ENCODE peak calls at places on chromosomes 12 and 14, in four cellular contexts. One of them, this sample, is unnamed.

GRCh38 chr14:103198429-103199140 is 75.3 kb downstream of the TNFAIP2 start:
- DNase-seq in K562: no peak
- DNase-seq in IMR-90: peak; percentile 74
- DNase-seq in tibial nerve: no peak
- DNase-seq in this sample: no peak

GRCh38 chr14:64812412-64812811 is 67.3 kb downstream of the SPTB start:
- DNase-seq in K562: no peak
- DNase-seq in IMR-90: no peak
- DNase-seq in tibial nerve: no peak
- DNase-seq in this sample: no peak

GRCh38 chr12:55933158-55933798 is 2.3 kb downstream of the DGKA start:
- DNase-seq in K562: no peak
- DNase-seq in IMR-90: no peak
- DNase-seq in tibial nerve: no peak
- DNase-seq in this sample: no peak

GRCh38 chr12:13093850-13094225 is 9.6 kb downstream of the GSG1 start:
- DNase-seq in K562: no peak
- DNase-seq in IMR-90: no peak
- DNase-seq in tibial nerve: no peak
- DNase-seq in this sample: no peak

GRCh38 chr12:91852646-91853045 is 293.0 kb downstream of the BTG1 start:
- DNase-seq in K562: no peak
- DNase-seq in IMR-90: no peak
- DNase-seq in tibial nerve: no peak
- DNase-seq in this sample: no peak

GRCh38 chr14:89384636-89385035 is 32.4 kb downstream of the FOXN3 start:
- DNase-seq in K562: no peak
- DNase-seq in IMR-90: no peak
- DNase-seq in tibial nerve: no peak
- DNase-seq in this sample: no peak

GRCh38 chr12:80946591-80946990 is 8.9 kb upstream of the LIN7A start:
- DNase-seq in K562: no peak
- DNase-seq in IMR-90: peak; percentile 32
- DNase-seq in tibial nerve: no peak
- DNase-seq in this sample: no peak

GRCh38 chr12:9237286-9237685 is 29.1 kb upstream of the PZP start:
- DNase-seq in K562: no peak
- DNase-seq in IMR-90: no peak
- DNase-seq in tibial nerve: no peak
- DNase-seq in this sample: no peak

GRCh38 chr12:109762071-109762672 is 48.5 kb downstream of the FAM222A start:
- DNase-seq in K562: no peak
- DNase-seq in IMR-90: no peak
- DNase-seq in tibial nerve: no peak
- DNase-seq in this sample: no peak

GRCh38 chr12:68175566-68176033 is 16.1 kb upstream of the IFNG start:
- DNase-seq in K562: no peak
- DNase-seq in IMR-90: no peak
- DNase-seq in tibial nerve: no peak
- DNase-seq in this sample: no peak

GRCh38 chr12:71397433-71397954 is 42.1 kb upstream of the LGR5 start:
- DNase-seq in K562: no peak
- DNase-seq in IMR-90: no peak
- DNase-seq in tibial nerve: no peak
- DNase-seq in this sample: no peak

GRCh38 chr14:24059841-24060388 is 8.1 kb downstream of the CARMIL3 start:
- DNase-seq in K562: no peak
- DNase-seq in IMR-90: no peak
- DNase-seq in tibial nerve: no peak
- DNase-seq in this sample: no peak

GRCh38 chr12:98416845-98417244 is 98.5 kb upstream of the TMPO start:
- DNase-seq in K562: peak; percentile 34
- DNase-seq in IMR-90: peak; percentile 57
- DNase-seq in tibial nerve: no peak
- DNase-seq in this sample: no peak

GRCh38 chr12:14454098-14454907 is 88.8 kb downstream of the ATF7IP start:
- DNase-seq in K562: peak; percentile 42
- DNase-seq in IMR-90: peak; percentile 34
- DNase-seq in tibial nerve: no peak
- DNase-seq in this sample: peak; percentile 38

GRCh38 chr12:112032292-112032691 is 19.1 kb downstream of the ERP29 start:
- DNase-seq in K562: no peak
- DNase-seq in IMR-90: no peak
- DNase-seq in tibial nerve: no peak
- DNase-seq in this sample: no peak

GRCh38 chr12:13177373-13177772 is 19.2 kb upstream of the EMP1 start:
- DNase-seq in K562: no peak
- DNase-seq in IMR-90: no peak
- DNase-seq in tibial nerve: no peak
- DNase-seq in this sample: no peak

GRCh38 chr12:104763163-104763805 is 194.8 kb downstream of the SLC41A2 start:
- DNase-seq in K562: no peak
- DNase-seq in IMR-90: peak; percentile 38
- DNase-seq in tibial nerve: no peak
- DNase-seq in this sample: no peak

GRCh38 chr14:105475916-105476845 is 1.6 kb downstream of the CRIP2 start:
- DNase-seq in K562: no peak
- DNase-seq in IMR-90: peak; percentile 18
- DNase-seq in tibial nerve: no peak
- DNase-seq in this sample: no peak

GRCh38 chr12:105506678-105507310 is 176.3 kb downstream of the C12orf75 start:
- DNase-seq in K562: no peak
- DNase-seq in IMR-90: no peak
- DNase-seq in tibial nerve: no peak
- DNase-seq in this sample: no peak

GRCh38 chr14:59576332-59577294 is at the start of gene CCDC175:
- DNase-seq in K562: peak; percentile 75
- DNase-seq in IMR-90: peak; percentile 71
- DNase-seq in tibial nerve: peak; percentile 51
- DNase-seq in this sample: peak; percentile 97
- TF ChIP-seq CTCF in K562: peak; percentile 81
- TF ChIP-seq CTCF in IMR-90: peak; percentile 88
- TF ChIP-seq CTCF in tibial nerve: peak; percentile 65
- TF ChIP-seq CTCF in this sample: peak; percentile 79

DNA sequence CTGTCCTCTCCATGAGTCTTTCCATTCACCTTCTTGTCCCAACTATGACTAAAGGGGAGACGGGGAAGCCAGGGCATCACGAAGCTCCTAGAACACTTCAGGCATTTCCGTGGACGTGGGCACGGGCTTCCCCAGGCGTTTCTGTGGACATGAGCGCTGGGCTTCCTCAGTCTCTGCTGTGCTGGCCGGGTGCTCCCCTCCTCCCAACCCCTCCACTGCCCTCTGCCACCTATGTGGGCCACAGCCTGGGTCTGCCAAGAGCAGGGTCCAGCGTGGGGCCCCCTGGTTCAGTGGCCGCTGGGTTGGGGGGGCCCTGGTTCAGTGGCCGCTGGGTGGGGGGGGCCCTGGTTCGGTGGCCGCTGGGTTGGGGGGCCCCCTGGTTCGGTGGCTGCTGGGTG is 14.8 kb downstream of the HIP1R start:
- DNase-seq in K562: no peak
- DNase-seq in IMR-90: no peak
- DNase-seq in tibial nerve: no peak
- DNase-seq in this sample: no peak
- TF ChIP-seq POLR2A in K562: no peak
- TF ChIP-seq POLR2A in IMR-90: no peak
- TF ChIP-seq POLR2A in tibial nerve: no peak
- TF ChIP-seq POLR2A in this sample: no peak

GRCh38 chr14:68762944-68763831 is 29.7 kb downstream of the ZFP36L1 start:
- DNase-seq in K562: peak; percentile 93
- DNase-seq in IMR-90: peak; percentile 76
- DNase-seq in tibial nerve: no peak
- DNase-seq in this sample: peak; percentile 95
- TF ChIP-seq CTCF in K562: no peak
- TF ChIP-seq CTCF in IMR-90: no peak
- TF ChIP-seq CTCF in tibial nerve: no peak
- TF ChIP-seq CTCF in this sample: no peak

GRCh38 chr14:101001311-101002069 is 98.0 kb upstream of the RTL1 start:
- DNase-seq in K562: no peak
- DNase-seq in IMR-90: peak; percentile 89
- DNase-seq in tibial nerve: no peak
- DNase-seq in this sample: no peak
- TF ChIP-seq POLR2A in K562: no peak
- TF ChIP-seq POLR2A in IMR-90: no peak
- TF ChIP-seq POLR2A in tibial nerve: no peak
- TF ChIP-seq POLR2A in this sample: no peak

DNA sequence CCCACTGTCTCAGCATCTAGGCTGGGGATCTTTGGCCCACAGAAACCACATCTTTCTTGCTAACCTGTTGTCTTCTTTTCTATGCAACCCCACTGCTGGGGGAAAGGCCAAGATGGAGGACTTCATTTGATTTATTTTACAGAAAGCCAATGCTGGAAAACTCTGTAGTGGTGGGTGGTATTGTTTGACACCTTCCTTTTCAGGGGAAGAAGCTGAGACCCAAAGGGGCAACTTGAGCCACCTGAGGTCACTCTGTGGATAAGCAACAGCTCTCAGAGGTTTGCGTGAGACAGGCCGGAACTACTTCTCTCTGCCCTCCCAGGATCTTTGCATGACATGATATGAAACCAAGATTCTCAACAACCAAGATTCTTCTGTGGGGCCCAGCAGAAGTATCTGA is 645.2 kb downstream of the VRK1 start:
- DNase-seq in K562: no peak
- DNase-seq in IMR-90: no peak
- DNase-seq in tibial nerve: no peak
- DNase-seq in this sample: no peak
- TF ChIP-seq CTCF in K562: no peak
- TF ChIP-seq CTCF in IMR-90: no peak
- TF ChIP-seq CTCF in tibial nerve: no peak
- TF ChIP-seq CTCF in this sample: no peak

GRCh38 chr14:93430319-93430801 is 379 bp upstream of the UNC79 start:
- DNase-seq in K562: no peak
- DNase-seq in IMR-90: no peak
- DNase-seq in tibial nerve: no peak
- DNase-seq in this sample: peak; percentile 15
- TF ChIP-seq POLR2A in K562: no peak
- TF ChIP-seq POLR2A in IMR-90: no peak
- TF ChIP-seq POLR2A in tibial nerve: no peak
- TF ChIP-seq POLR2A in this sample: no peak

GRCh38 chr12:116708826-116709756 is 28.8 kb downstream of the SPRING1 start:
- DNase-seq in K562: no peak
- DNase-seq in IMR-90: peak; percentile 58
- DNase-seq in tibial nerve: peak; percentile 32
- DNase-seq in this sample: peak; percentile 79
- TF ChIP-seq CTCF in K562: peak; percentile 14
- TF ChIP-seq CTCF in IMR-90: peak; percentile 53
- TF ChIP-seq CTCF in tibial nerve: peak; percentile 63
- TF ChIP-seq CTCF in this sample: peak; percentile 52